ENCODE peak calls at places on chromosomes 6 and 20, in five cellular contexts. One of them, this sample, is unnamed.

GRCh38 chr6:108277831-108278230 is 17.0 kb upstream of the SNX3 start:
- DNase-seq in endothelial cell of umbilical vein: no peak
- DNase-seq in PC-3: no peak
- DNase-seq in mucosa of descending colon: no peak
- DNase-seq in HFF-Myc: no peak
- DNase-seq in this sample: no peak

GRCh38 chr6:130396722-130397121 is 30.9 kb downstream of the TMEM200A start:
- DNase-seq in mucosa of descending colon: no peak
- DNase-seq in endothelial cell of umbilical vein: no peak
- DNase-seq in HFF-Myc: no peak
- DNase-seq in PC-3: no peak
- DNase-seq in this sample: peak

GRCh38 chr20:4112490-4113420 is 97.4 kb upstream of the RNF24 start:
- DNase-seq in mucosa of descending colon: peak
- DNase-seq in HFF-Myc: peak
- DNase-seq in PC-3: peak
- DNase-seq in endothelial cell of umbilical vein: peak
- DNase-seq in this sample: no peak

GRCh38 chr6:135233676-135234491 is 52.8 kb downstream of the MYB start:
- DNase-seq in HFF-Myc: no peak
- DNase-seq in PC-3: no peak
- DNase-seq in endothelial cell of umbilical vein: no peak
- DNase-seq in mucosa of descending colon: no peak
- DNase-seq in this sample: peak

GRCh38 chr20:17399303-17399985 is 131.7 kb downstream of the BFSP1 start:
- DNase-seq in HFF-Myc: no peak
- DNase-seq in endothelial cell of umbilical vein: no peak
- DNase-seq in PC-3: no peak
- DNase-seq in mucosa of descending colon: no peak
- DNase-seq in this sample: no peak

GRCh38 chr6:101666256-101666655 is 272.7 kb downstream of the GRIK2 start:
- DNase-seq in HFF-Myc: no peak
- DNase-seq in PC-3: peak
- DNase-seq in endothelial cell of umbilical vein: no peak
- DNase-seq in mucosa of descending colon: no peak
- DNase-seq in this sample: no peak

GRCh38 chr6:134145786-134146185 is 93.4 kb upstream of the SLC2A12 start:
- DNase-seq in mucosa of descending colon: no peak
- DNase-seq in endothelial cell of umbilical vein: no peak
- DNase-seq in PC-3: peak
- DNase-seq in HFF-Myc: peak
- DNase-seq in this sample: peak

GRCh38 chr6:129785756-129786135 is 75.4 kb downstream of the TMEM244 start:
- DNase-seq in PC-3: no peak
- DNase-seq in HFF-Myc: no peak
- DNase-seq in mucosa of descending colon: no peak
- DNase-seq in endothelial cell of umbilical vein: no peak
- DNase-seq in this sample: no peak

GRCh38 chr6:37173573-37174195 is 3.7 kb downstream of the PIM1 start:
- DNase-seq in PC-3: no peak
- DNase-seq in mucosa of descending colon: no peak
- DNase-seq in endothelial cell of umbilical vein: no peak
- DNase-seq in HFF-Myc: no peak
- DNase-seq in this sample: no peak

GRCh38 chr6:137403443-137403842 is 90.8 kb downstream of the OLIG3 start:
- DNase-seq in PC-3: no peak
- DNase-seq in endothelial cell of umbilical vein: no peak
- DNase-seq in mucosa of descending colon: no peak
- DNase-seq in HFF-Myc: no peak
- DNase-seq in this sample: no peak

GRCh38 chr6:170043881-170044790 is 246.7 kb downstream of the DLL1 start:
- DNase-seq in PC-3: no peak
- DNase-seq in HFF-Myc: no peak
- DNase-seq in mucosa of descending colon: no peak
- DNase-seq in endothelial cell of umbilical vein: no peak
- DNase-seq in this sample: no peak

GRCh38 chr6:6796818-6797217 is 208.3 kb downstream of the LY86 start:
- DNase-seq in mucosa of descending colon: no peak
- DNase-seq in HFF-Myc: no peak
- DNase-seq in endothelial cell of umbilical vein: no peak
- DNase-seq in PC-3: no peak
- DNase-seq in this sample: no peak

GRCh38 chr20:62117658-62118057 is 4.6 kb upstream of the LSM14B start:
- DNase-seq in endothelial cell of umbilical vein: no peak
- DNase-seq in PC-3: no peak
- DNase-seq in HFF-Myc: no peak
- DNase-seq in mucosa of descending colon: peak
- DNase-seq in this sample: no peak

GRCh38 chr6:136526937-136527336 is 23.3 kb downstream of the MAP7 start:
- DNase-seq in mucosa of descending colon: no peak
- DNase-seq in endothelial cell of umbilical vein: no peak
- DNase-seq in HFF-Myc: no peak
- DNase-seq in PC-3: no peak
- DNase-seq in this sample: no peak

GRCh38 chr20:37397076-37397953 is 51.4 kb downstream of the SRC start:
- DNase-seq in HFF-Myc: no peak
- DNase-seq in endothelial cell of umbilical vein: no peak
- DNase-seq in mucosa of descending colon: no peak
- DNase-seq in PC-3: peak
- DNase-seq in this sample: no peak
- TF ChIP-seq CTCF in HFF-Myc: no peak
- TF ChIP-seq CTCF in endothelial cell of umbilical vein: no peak
- TF ChIP-seq CTCF in mucosa of descending colon: no peak
- TF ChIP-seq CTCF in PC-3: peak
- TF ChIP-seq CTCF in this sample: no peak

GRCh38 chr20:49737260-49737659 is 23.6 kb upstream of the B4GALT5 start:
- DNase-seq in mucosa of descending colon: no peak
- DNase-seq in HFF-Myc: no peak
- DNase-seq in endothelial cell of umbilical vein: no peak
- DNase-seq in PC-3: no peak
- DNase-seq in this sample: no peak
- H3K4me3 ChIP-seq in mucosa of descending colon: no peak
- H3K4me3 ChIP-seq in HFF-Myc: no peak
- H3K4me3 ChIP-seq in endothelial cell of umbilical vein: no peak
- H3K4me3 ChIP-seq in PC-3: no peak
- H3K4me3 ChIP-seq in this sample: no peak

GRCh38 chr6:46221221-46221793 is 50.5 kb upstream of the ENPP5 start:
- DNase-seq in mucosa of descending colon: peak
- DNase-seq in endothelial cell of umbilical vein: peak
- DNase-seq in PC-3: peak
- DNase-seq in HFF-Myc: peak
- DNase-seq in this sample: peak
- TF ChIP-seq CTCF in mucosa of descending colon: peak
- TF ChIP-seq CTCF in endothelial cell of umbilical vein: peak
- TF ChIP-seq CTCF in PC-3: peak
- TF ChIP-seq CTCF in HFF-Myc: peak
- TF ChIP-seq CTCF in this sample: peak

GRCh38 chr20:54000914-54001313 is 69.5 kb downstream of the BCAS1 start:
- DNase-seq in PC-3: no peak
- DNase-seq in mucosa of descending colon: no peak
- DNase-seq in HFF-Myc: no peak
- DNase-seq in endothelial cell of umbilical vein: no peak
- DNase-seq in this sample: no peak
- H3K4me3 ChIP-seq in PC-3: no peak
- H3K4me3 ChIP-seq in mucosa of descending colon: no peak
- H3K4me3 ChIP-seq in HFF-Myc: no peak
- H3K4me3 ChIP-seq in endothelial cell of umbilical vein: no peak
- H3K4me3 ChIP-seq in this sample: no peak

GRCh38 chr6:35230498-35230897 is 16.7 kb downstream of the SCUBE3 start:
- DNase-seq in mucosa of descending colon: no peak
- DNase-seq in PC-3: no peak
- DNase-seq in HFF-Myc: no peak
- DNase-seq in endothelial cell of umbilical vein: no peak
- DNase-seq in this sample: no peak

GRCh38 chr6:35228483-35228882 is 14.7 kb downstream of the SCUBE3 start:
- DNase-seq in HFF-Myc: no peak
- DNase-seq in endothelial cell of umbilical vein: no peak
- DNase-seq in PC-3: no peak
- DNase-seq in mucosa of descending colon: no peak
- DNase-seq in this sample: no peak

GRCh38 chr6:35231563-35231962 is 17.8 kb downstream of the SCUBE3 start:
- DNase-seq in PC-3: no peak
- DNase-seq in mucosa of descending colon: no peak
- DNase-seq in HFF-Myc: no peak
- DNase-seq in endothelial cell of umbilical vein: no peak
- DNase-seq in this sample: no peak

GRCh38 chr6:35229304-35229703 is 15.5 kb downstream of the SCUBE3 start:
- DNase-seq in HFF-Myc: no peak
- DNase-seq in PC-3: no peak
- DNase-seq in endothelial cell of umbilical vein: no peak
- DNase-seq in mucosa of descending colon: no peak
- DNase-seq in this sample: no peak

GRCh38 chr6:35230950-35231349 is 17.2 kb downstream of the SCUBE3 start:
- DNase-seq in PC-3: no peak
- DNase-seq in mucosa of descending colon: peak
- DNase-seq in HFF-Myc: no peak
- DNase-seq in endothelial cell of umbilical vein: no peak
- DNase-seq in this sample: no peak
- TF ChIP-seq CTCF in PC-3: no peak
- TF ChIP-seq CTCF in mucosa of descending colon: no peak
- TF ChIP-seq CTCF in HFF-Myc: no peak
- TF ChIP-seq CTCF in endothelial cell of umbilical vein: no peak
- TF ChIP-seq CTCF in this sample: no peak

DNA sequence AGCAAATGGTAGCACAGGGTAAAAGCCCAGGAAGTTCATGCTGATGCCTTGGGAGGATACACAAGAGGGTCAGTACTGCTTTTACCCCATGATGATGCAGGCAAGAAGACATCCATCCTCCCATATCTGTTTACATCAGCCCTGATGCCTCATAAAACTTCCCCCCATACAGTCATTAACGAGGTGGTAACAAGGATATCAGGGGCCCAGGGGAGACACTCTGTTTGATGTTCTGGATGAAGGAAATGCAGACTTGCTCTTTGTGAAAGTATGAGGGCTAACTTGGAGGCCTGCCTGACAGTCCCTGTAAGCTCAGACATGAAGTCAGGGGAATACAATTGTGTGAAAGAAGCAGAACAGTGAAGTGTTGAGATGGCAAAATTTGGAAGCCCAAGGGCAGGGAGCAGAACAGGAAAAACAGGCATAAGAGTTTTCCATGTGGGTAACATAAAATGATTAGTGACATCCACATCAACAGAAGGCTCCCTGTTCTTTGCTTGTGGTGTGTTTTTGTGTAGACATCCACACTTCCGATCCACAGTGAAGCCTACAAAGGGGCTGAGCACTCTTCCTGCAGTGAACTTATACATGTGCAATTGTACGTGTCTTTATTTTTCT is 813.4 kb downstream of the MAFB start:
- DNase-seq in endothelial cell of umbilical vein: no peak
- DNase-seq in HFF-Myc: no peak
- DNase-seq in PC-3: no peak
- DNase-seq in mucosa of descending colon: no peak
- DNase-seq in this sample: no peak
- H3K4me3 ChIP-seq in endothelial cell of umbilical vein: no peak
- H3K4me3 ChIP-seq in HFF-Myc: no peak
- H3K4me3 ChIP-seq in PC-3: no peak
- H3K4me3 ChIP-seq in mucosa of descending colon: no peak
- H3K4me3 ChIP-seq in this sample: no peak